ENCODE peak calls at places on chromosomes 2 and 18, in six cellular contexts. One of them, this sample, is unnamed.
A peak's percentile ranks its signal among the peaks of the same experiment; 100 is the strongest.

GRCh38 chr2:167294775-167295140 is 406.5 kb downstream of the XIRP2 start:
- DNase-seq in hypothalamus: no peak
- DNase-seq in GM12891: no peak
- DNase-seq in GM10248: no peak
- DNase-seq in ELF-1: no peak
- DNase-seq in T-cell: no peak
- DNase-seq in this sample: no peak

GRCh38 chr2:150484006-150484405 is 3.5 kb downstream of the RND3 start:
- DNase-seq in hypothalamus: no peak
- DNase-seq in GM12891: no peak
- DNase-seq in GM10248: no peak
- DNase-seq in ELF-1: no peak
- DNase-seq in T-cell: no peak
- DNase-seq in this sample: no peak

GRCh38 chr2:70569559-70569958 is 15.9 kb upstream of the TGFA start:
- DNase-seq in hypothalamus: no peak
- DNase-seq in GM12891: no peak
- DNase-seq in GM10248: no peak
- DNase-seq in ELF-1: no peak
- DNase-seq in T-cell: no peak
- DNase-seq in this sample: no peak

GRCh38 chr2:175414872-175415487 is 233.5 kb upstream of the ATP5MC3 start:
- DNase-seq in hypothalamus: no peak
- DNase-seq in GM12891: peak; percentile 8
- DNase-seq in GM10248: no peak
- DNase-seq in ELF-1: peak; percentile 50
- DNase-seq in T-cell: no peak
- DNase-seq in this sample: no peak

GRCh38 chr2:239853706-239854327 is 171.3 kb downstream of the NDUFA10 start:
- DNase-seq in hypothalamus: no peak
- DNase-seq in GM12891: no peak
- DNase-seq in GM10248: no peak
- DNase-seq in ELF-1: no peak
- DNase-seq in T-cell: no peak
- DNase-seq in this sample: no peak

GRCh38 chr2:170224692-170225091 is 46.7 kb downstream of the MYO3B start:
- DNase-seq in hypothalamus: no peak
- DNase-seq in GM12891: no peak
- DNase-seq in GM10248: no peak
- DNase-seq in ELF-1: no peak
- DNase-seq in T-cell: no peak
- DNase-seq in this sample: no peak

GRCh38 chr2:142435847-142436246 is 305.0 kb upstream of the LRP1B start:
- DNase-seq in hypothalamus: no peak
- DNase-seq in GM12891: no peak
- DNase-seq in GM10248: no peak
- DNase-seq in ELF-1: no peak
- DNase-seq in T-cell: no peak
- DNase-seq in this sample: no peak

GRCh38 chr18:44556296-44556695 is 124.4 kb upstream of the SETBP1 start:
- DNase-seq in hypothalamus: no peak
- DNase-seq in GM12891: no peak
- DNase-seq in GM10248: no peak
- DNase-seq in ELF-1: peak; percentile 27
- DNase-seq in T-cell: no peak
- DNase-seq in this sample: no peak

GRCh38 chr2:36565712-36566111 is 32.3 kb downstream of the FEZ2 start:
- DNase-seq in hypothalamus: no peak
- DNase-seq in GM12891: no peak
- DNase-seq in GM10248: no peak
- DNase-seq in ELF-1: no peak
- DNase-seq in T-cell: no peak
- DNase-seq in this sample: no peak

GRCh38 chr2:174138161-174138560 is 110.2 kb downstream of the OLA1 start:
- DNase-seq in hypothalamus: no peak
- DNase-seq in GM12891: no peak
- DNase-seq in GM10248: no peak
- DNase-seq in ELF-1: no peak
- DNase-seq in T-cell: no peak
- DNase-seq in this sample: no peak

GRCh38 chr2:219954331-219954730 is 326.9 kb downstream of the SLC4A3 start:
- DNase-seq in hypothalamus: no peak
- DNase-seq in GM12891: no peak
- DNase-seq in GM10248: no peak
- DNase-seq in ELF-1: no peak
- DNase-seq in T-cell: no peak
- DNase-seq in this sample: no peak

GRCh38 chr18:26021061-26021754 is 69.2 kb downstream of the SS18 start:
- DNase-seq in hypothalamus: no peak
- DNase-seq in GM12891: no peak
- DNase-seq in GM10248: no peak
- DNase-seq in ELF-1: no peak
- DNase-seq in T-cell: no peak
- DNase-seq in this sample: no peak

GRCh38 chr2:101779652-101780051 is 82.1 kb downstream of the MAP4K4 start:
- DNase-seq in hypothalamus: no peak
- DNase-seq in GM12891: no peak
- DNase-seq in GM10248: no peak
- DNase-seq in ELF-1: no peak
- DNase-seq in T-cell: no peak
- DNase-seq in this sample: no peak

GRCh38 chr2:241547781-241548450 is 10.6 kb upstream of the BOK start:
- DNase-seq in hypothalamus: no peak
- DNase-seq in GM12891: no peak
- DNase-seq in GM10248: no peak
- DNase-seq in ELF-1: no peak
- DNase-seq in T-cell: no peak
- DNase-seq in this sample: no peak

GRCh38 chr2:168174761-168175160 is 72.6 kb downstream of the STK39 start:
- DNase-seq in hypothalamus: no peak
- DNase-seq in GM12891: no peak
- DNase-seq in GM10248: no peak
- DNase-seq in ELF-1: no peak
- DNase-seq in T-cell: peak; percentile 28
- DNase-seq in this sample: no peak

GRCh38 chr2:102050854-102051391 is 59.2 kb downstream of the IL1R2 start:
- DNase-seq in hypothalamus: no peak
- DNase-seq in GM12891: no peak
- DNase-seq in GM10248: no peak
- DNase-seq in ELF-1: no peak
- DNase-seq in T-cell: no peak
- DNase-seq in this sample: no peak

GRCh38 chr2:25981596-25982272 is 563 bp downstream of the KIF3C start:
- DNase-seq in hypothalamus: no peak
- DNase-seq in GM12891: peak; percentile 39
- DNase-seq in GM10248: peak; percentile 47
- DNase-seq in ELF-1: peak; percentile 74
- DNase-seq in T-cell: no peak
- DNase-seq in this sample: no peak

GRCh38 chr2:100660851-100661584 is 98.2 kb downstream of the PDCL3 start:
- DNase-seq in hypothalamus: no peak
- DNase-seq in GM12891: no peak
- DNase-seq in GM10248: no peak
- DNase-seq in ELF-1: no peak
- DNase-seq in T-cell: no peak
- DNase-seq in this sample: no peak

GRCh38 chr2:99340669-99341236 is 3.6 kb downstream of the EIF5B start:
- DNase-seq in hypothalamus: no peak
- DNase-seq in GM12891: no peak
- DNase-seq in GM10248: no peak
- DNase-seq in ELF-1: no peak
- DNase-seq in T-cell: no peak
- DNase-seq in this sample: no peak

GRCh38 chr2:69683170-69683971 is 39.8 kb upstream of the AAK1 start:
- DNase-seq in hypothalamus: no peak
- DNase-seq in GM12891: no peak
- DNase-seq in GM10248: no peak
- DNase-seq in ELF-1: no peak
- DNase-seq in T-cell: no peak
- DNase-seq in this sample: no peak

GRCh38 chr2:192354512-192355244 is 159.9 kb upstream of the TMEFF2 start:
- DNase-seq in hypothalamus: no peak
- DNase-seq in GM12891: no peak
- DNase-seq in GM10248: no peak
- DNase-seq in ELF-1: no peak
- DNase-seq in T-cell: no peak
- DNase-seq in this sample: no peak

GRCh38 chr2:88218971-88219370 is 48.8 kb downstream of the THNSL2 start:
- DNase-seq in hypothalamus: no peak
- DNase-seq in GM12891: no peak
- DNase-seq in GM10248: no peak
- DNase-seq in ELF-1: no peak
- DNase-seq in T-cell: no peak
- DNase-seq in this sample: no peak

GRCh38 chr2:96315400-96316071 is 9.6 kb upstream of the ITPRIPL1 start:
- DNase-seq in hypothalamus: no peak
- DNase-seq in GM12891: no peak
- DNase-seq in GM10248: peak; percentile 38
- DNase-seq in ELF-1: no peak
- DNase-seq in T-cell: no peak
- DNase-seq in this sample: no peak

GRCh38 chr2:48651127-48651526 is 33.5 kb downstream of the GTF2A1L start:
- DNase-seq in hypothalamus: no peak
- DNase-seq in GM12891: no peak
- DNase-seq in GM10248: no peak
- DNase-seq in ELF-1: no peak
- DNase-seq in T-cell: no peak
- DNase-seq in this sample: no peak

GRCh38 chr2:174763793-174764179 is 486 bp downstream of the CHRNA1 start:
- DNase-seq in hypothalamus: no peak
- DNase-seq in GM12891: no peak
- DNase-seq in GM10248: no peak
- DNase-seq in ELF-1: no peak
- DNase-seq in T-cell: no peak
- DNase-seq in this sample: no peak

GRCh38 chr18:5630057-5630765 is 86.4 kb upstream of the EPB41L3 start:
- DNase-seq in hypothalamus: peak; percentile 27
- DNase-seq in GM12891: peak; percentile 46
- DNase-seq in GM10248: peak; percentile 45
- DNase-seq in ELF-1: peak; percentile 91
- DNase-seq in T-cell: no peak
- DNase-seq in this sample: peak; percentile 66

GRCh38 chr2:101380376-101380775 is 6.9 kb downstream of the CREG2 start:
- DNase-seq in hypothalamus: no peak
- DNase-seq in GM12891: no peak
- DNase-seq in GM10248: no peak
- DNase-seq in ELF-1: no peak
- DNase-seq in T-cell: no peak
- DNase-seq in this sample: peak; percentile 6

GRCh38 chr2:51813245-51813644 is 781.3 kb upstream of the NRXN1 start:
- DNase-seq in hypothalamus: no peak
- DNase-seq in GM12891: no peak
- DNase-seq in GM10248: no peak
- DNase-seq in ELF-1: no peak
- DNase-seq in T-cell: no peak
- DNase-seq in this sample: no peak

GRCh38 chr2:64770781-64771334 is 117.1 kb upstream of the SERTAD2 start:
- DNase-seq in hypothalamus: no peak
- DNase-seq in GM12891: no peak
- DNase-seq in GM10248: no peak
- DNase-seq in ELF-1: peak; percentile 24
- DNase-seq in T-cell: no peak
- DNase-seq in this sample: no peak

GRCh38 chr2:39481611-39482010 is 44.5 kb upstream of the MAP4K3 start:
- DNase-seq in hypothalamus: no peak
- DNase-seq in GM12891: no peak
- DNase-seq in GM10248: no peak
- DNase-seq in ELF-1: no peak
- DNase-seq in T-cell: no peak
- DNase-seq in this sample: no peak

GRCh38 chr2:96109931-96110511 is 6.3 kb downstream of the ADRA2B start:
- DNase-seq in hypothalamus: no peak
- DNase-seq in GM12891: no peak
- DNase-seq in GM10248: no peak
- DNase-seq in ELF-1: no peak
- DNase-seq in T-cell: no peak
- DNase-seq in this sample: no peak

GRCh38 chr2:236171213-236172201 is 3.3 kb upstream of the GBX2 start:
- DNase-seq in hypothalamus: no peak
- DNase-seq in GM12891: no peak
- DNase-seq in GM10248: no peak
- DNase-seq in ELF-1: peak; percentile 60
- DNase-seq in T-cell: no peak
- DNase-seq in this sample: no peak

GRCh38 chr2:7905756-7906155 is 776.1 kb upstream of the ID2 start:
- DNase-seq in hypothalamus: no peak
- DNase-seq in GM12891: no peak
- DNase-seq in GM10248: no peak
- DNase-seq in ELF-1: no peak
- DNase-seq in T-cell: no peak
- DNase-seq in this sample: no peak

GRCh38 chr18:54931152-54931551 is 28.1 kb downstream of the CCDC68 start:
- DNase-seq in hypothalamus: no peak
- DNase-seq in GM12891: no peak
- DNase-seq in GM10248: no peak
- DNase-seq in ELF-1: no peak
- DNase-seq in T-cell: no peak
- DNase-seq in this sample: no peak

GRCh38 chr2:134727385-134727784 is 8.6 kb upstream of the TMEM163 start:
- DNase-seq in hypothalamus: no peak
- DNase-seq in GM12891: no peak
- DNase-seq in GM10248: no peak
- DNase-seq in ELF-1: no peak
- DNase-seq in T-cell: no peak
- DNase-seq in this sample: no peak

GRCh38 chr2:133040175-133040574 is 370.2 kb upstream of the LYPD1 start:
- DNase-seq in hypothalamus: no peak
- DNase-seq in GM12891: no peak
- DNase-seq in GM10248: no peak
- DNase-seq in ELF-1: no peak
- DNase-seq in T-cell: no peak
- DNase-seq in this sample: no peak

GRCh38 chr2:167708998-167709397 is 538.4 kb downstream of the STK39 start:
- DNase-seq in hypothalamus: no peak
- DNase-seq in GM12891: no peak
- DNase-seq in GM10248: no peak
- DNase-seq in ELF-1: no peak
- DNase-seq in T-cell: no peak
- DNase-seq in this sample: no peak

GRCh38 chr2:7083580-7084509 is 166.6 kb downstream of the RNF144A start:
- DNase-seq in hypothalamus: no peak
- DNase-seq in GM12891: no peak
- DNase-seq in GM10248: no peak
- DNase-seq in ELF-1: peak; percentile 62
- DNase-seq in T-cell: no peak
- DNase-seq in this sample: no peak

This sample was measured in caudate nucleus.